ENCODE peak calls at places on chromosomes 6 and 20, in five cellular contexts. F is kidney; L is omental fat pad; O is GM04504; P is effector memory CD8-positive, alpha-beta T cell. Z is an unnamed sample.

GRCh38 chr20:4730782-4731181 is 9.1 kb downstream of the PRND start:
- DNase-seq in O (no peak), P (no peak), L (no peak), F (no peak), Z (no peak)

GRCh38 chr6:167726043-167726442 is 100.7 kb upstream of the AFDN start:
- DNase-seq in P (no peak), L (no peak), F (no peak), O (no peak), Z (no peak)

GRCh38 chr6:143529095-143529494 is 17.6 kb upstream of the FUCA2 start:
- DNase-seq in L (no peak), O (no peak), P (no peak), F (no peak), Z (no peak)

GRCh38 chr6:21914121-21914973 is 320.8 kb downstream of the SOX4 start:
- DNase-seq in F (peak), L (peak), P (no peak), O (no peak), Z (no peak)

GRCh38 chr6:11354019-11354418 is 121.6 kb upstream of the NEDD9 start:
- DNase-seq in O (no peak), P (no peak), L (no peak), F (no peak), Z (no peak)

GRCh38 chr6:25635886-25636317 is 16.1 kb upstream of the SCGN start:
- DNase-seq in L (no peak), F (no peak), O (no peak), P (no peak), Z (no peak)

GRCh38 chr6:1606533-1607235 is 3.0 kb upstream of the FOXC1 start:
- DNase-seq in P (no peak), O (no peak), L (no peak), F (peak), Z (no peak)

GRCh38 chr6:161027385-161027784 is 35.8 kb downstream of the MAP3K4 start:
- DNase-seq in P (no peak), O (no peak), L (no peak), F (no peak), Z (no peak)

GRCh38 chr6:40854592-40854991 is 184.4 kb downstream of the UNC5CL start:
- DNase-seq in F (no peak), L (no peak), O (no peak), P (no peak), Z (no peak)

GRCh38 chr6:2103644-2104523 is 141.5 kb downstream of the GMDS start:
- DNase-seq in L (no peak), P (no peak), F (no peak), O (peak), Z (no peak)

GRCh38 chr6:138912308-138912707 is 75.7 kb downstream of the REPS1 start:
- DNase-seq in L (no peak), F (no peak), O (no peak), P (no peak), Z (no peak)

GRCh38 chr6:142459267-142459666 is 157.5 kb downstream of the ADGRG6 start:
- DNase-seq in F (no peak), P (no peak), O (no peak), L (no peak), Z (no peak)

GRCh38 chr6:10414766-10415592 is at the start of gene TFAP2A:
- DNase-seq in F (no peak), P (no peak), L (no peak), O (no peak), Z (no peak)

GRCh38 chr6:68726307-68726706 is 91.2 kb downstream of the ADGRB3 start:
- DNase-seq in F (no peak), L (no peak), O (no peak), P (no peak), Z (no peak)